ENCODE peak calls at places on chromosome 19, in six cellular contexts. O is occipital lobe; X is lower lobe of right lung; M is left ventricle myocardium inferior; A is nucleus accumbens; C is stimulated activated CD4-positive, alpha-beta T cell treated with anti-CD3 and anti-CD28 coated beads, Interleukin-2, amount 100 ng/mL, for 48 hours. J is an unnamed sample.

GRCh38 chr19:1867359-1867724 is 4.0 kb upstream of the KLF16 start:
- DNase-seq in O (no peak), X (no peak), M (no peak), A (no peak), C (no peak), J (no peak)

GRCh38 chr19:35352448-35353304 is 5.0 kb downstream of the FFAR1 start:
- DNase-seq in O (peak; percentile 38), X (peak; percentile 72), M (peak; percentile 45), A (peak; percentile 41), C (peak; percentile 69), J (peak; percentile 71)

GRCh38 chr19:35404879-35405622 is 34.2 kb downstream of the GPR42 start:
- DNase-seq in O (peak; percentile 6), X (no peak), M (no peak), A (no peak), C (peak; percentile 55), J (peak; percentile 17)

GRCh38 chr19:28293685-28294084 is 919.3 kb downstream of the UQCRFS1 start:
- DNase-seq in O (no peak), X (no peak), M (no peak), A (no peak), C (no peak), J (no peak)

GRCh38 chr19:15200575-15201364 is at the start of gene NOTCH3:
- DNase-seq in O (no peak), X (no peak), M (no peak), A (no peak), C (no peak), J (peak; percentile 51)

GRCh38 chr19:35883920-35884319 is 15.5 kb downstream of the APLP1 start:
- DNase-seq in O (no peak), X (no peak), M (no peak), A (no peak), C (no peak), J (no peak)

GRCh38 chr19:35554076-35554475 is 8.7 kb downstream of the TMEM147 start:
- DNase-seq in O (no peak), X (no peak), M (no peak), A (no peak), C (no peak), J (no peak)

GRCh38 chr19:33890569-33890968 is 93.9 kb downstream of the KCTD15 start:
- DNase-seq in O (no peak), X (no peak), M (no peak), A (no peak), C (no peak), J (no peak)

GRCh38 chr19:47124937-47125668 is 5.5 kb upstream of the SAE1 start:
- DNase-seq in O (no peak), X (no peak), M (no peak), A (no peak), C (no peak), J (peak; percentile 76)

GRCh38 chr19:15297416-15298224 is 34.7 kb downstream of the BRD4 start:
- DNase-seq in O (no peak), X (no peak), M (no peak), A (no peak), C (no peak), J (no peak)

GRCh38 chr19:51121257-51121656 is 3.4 kb upstream of the SIGLEC9 start:
- DNase-seq in O (no peak), X (no peak), M (no peak), A (no peak), C (no peak), J (no peak)

GRCh38 chr19:48703316-48703715 is 7.5 kb downstream of the FUT2 start:
- DNase-seq in O (no peak), X (no peak), M (no peak), A (no peak), C (no peak), J (no peak)

GRCh38 chr19:11693505-11694499 is 44.9 kb downstream of the ZNF823 start:
- DNase-seq in O (no peak), X (no peak), M (no peak), A (no peak), C (no peak), J (no peak)

GRCh38 chr19:19460258-19460731 is 54.8 kb downstream of the GATAD2A start:
- DNase-seq in O (no peak), X (peak; percentile 46), M (no peak), A (no peak), C (no peak), J (no peak)

GRCh38 chr19:15860522-15860921 is 37.4 kb downstream of the CYP4F2 start:
- DNase-seq in O (no peak), X (no peak), M (no peak), A (no peak), C (no peak), J (no peak)

GRCh38 chr19:3670796-3671679 is 29.2 kb downstream of the PIP5K1C start:
- DNase-seq in O (no peak), X (peak; percentile 69), M (peak; percentile 86), A (no peak), C (no peak), J (no peak)

GRCh38 chr19:24086974-24087595 is at the start of gene ZNF254:
- DNase-seq in O (peak; percentile 89), X (peak; percentile 92), M (peak; percentile 90), A (peak; percentile 82), C (peak; percentile 70), J (peak; percentile 94)

GRCh38 chr19:52492201-52492960 is 35.1 kb upstream of the ZNF808 start:
- DNase-seq in O (no peak), X (peak; percentile 45), M (no peak), A (no peak), C (no peak), J (peak; percentile 44)

GRCh38 chr19:2080336-2080988 is 15.7 kb downstream of the MOB3A start:
- DNase-seq in O (no peak), X (no peak), M (no peak), A (no peak), C (no peak), J (no peak)

GRCh38 chr19:48819366-48819816 is 8.6 kb upstream of the BCAT2 start:
- DNase-seq in O (no peak), X (peak; percentile 91), M (peak; percentile 89), A (peak; percentile 34), C (no peak), J (no peak)

GRCh38 chr19:4120933-4121612 is 2.8 kb downstream of the MAP2K2 start:
- DNase-seq in O (no peak), X (no peak), M (no peak), A (no peak), C (no peak), J (no peak)

GRCh38 chr19:23991170-23991569 is 76.5 kb downstream of the ZNF726 start:
- DNase-seq in O (no peak), X (no peak), M (no peak), A (no peak), C (no peak), J (no peak)

GRCh38 chr19:9645466-9645865 is 24.4 kb upstream of the ZNF561 start:
- DNase-seq in O (no peak), X (no peak), M (no peak), A (no peak), C (no peak), J (no peak)

GRCh38 chr19:50537306-50537685 is 23.6 kb upstream of the ASPDH start:
- DNase-seq in O (no peak), X (no peak), M (no peak), A (no peak), C (no peak), J (no peak)

GRCh38 chr19:19662866-19663291 is 597 bp downstream of the ATP13A1 start:
- DNase-seq in O (no peak), X (no peak), M (peak; percentile 34), A (no peak), C (peak; percentile 19), J (no peak)

GRCh38 chr19:9485140-9485539 is 13.3 kb downstream of the ZNF560 start:
- DNase-seq in O (no peak), X (no peak), M (no peak), A (no peak), C (no peak), J (no peak)

GRCh38 chr19:6055013-6055795 is 55.1 kb downstream of the RFX2 start:
- DNase-seq in O (no peak), X (no peak), M (no peak), A (no peak), C (no peak), J (no peak)

GRCh38 chr19:10074153-10074552 is 12.0 kb upstream of the SHFL start:
- DNase-seq in O (no peak), X (no peak), M (no peak), A (no peak), C (peak; percentile 58), J (no peak)

GRCh38 chr19:29559743-29560142 is 33.9 kb downstream of the VSTM2B start:
- DNase-seq in O (no peak), X (no peak), M (no peak), A (no peak), C (no peak), J (no peak)

GRCh38 chr19:2922987-2923386 is 21.8 kb downstream of the ZNF77 start:
- DNase-seq in O (no peak), X (no peak), M (no peak), A (no peak), C (no peak), J (no peak)

GRCh38 chr19:52689804-52690394 is 44.9 kb downstream of the ZNF611 start:
- DNase-seq in O (no peak), X (peak; percentile 66), M (peak; percentile 33), A (peak; percentile 32), C (peak; percentile 17), J (no peak)

GRCh38 chr19:35557539-35558399 is 5.7 kb downstream of the ATP4A start:
- DNase-seq in O (no peak), X (peak; percentile 79), M (peak; percentile 51), A (no peak), C (peak; percentile 40), J (peak; percentile 89)

GRCh38 chr19:33193269-33193863 is 764 bp upstream of the LRP3 start:
- DNase-seq in O (no peak), X (peak; percentile 21), M (no peak), A (no peak), C (no peak), J (no peak)

GRCh38 chr19:19552811-19553210 is 14.7 kb downstream of the CILP2 start:
- DNase-seq in O (no peak), X (no peak), M (no peak), A (no peak), C (no peak), J (no peak)

GRCh38 chr19:42028304-42029216 is 34.5 kb upstream of the ATP1A3 start:
- DNase-seq in O (no peak), X (no peak), M (no peak), A (no peak), C (peak; percentile 41), J (peak; percentile 33)

J was measured in neuronal stem cell.